ENCODE peak calls at places on chromosomes 12 and 14, in five cellular contexts. One of them, this sample, is unnamed.

GRCh38 chr14:63454863-63455622 is 88.1 kb downstream of the PPP2R5E start:
- DNase-seq in CD8-positive, alpha-beta memory T cell: no peak
- DNase-seq in foreskin fibroblast: peak; percentile 51
- DNase-seq in OCI-LY7: no peak
- DNase-seq in fibroblast of mammary gland: peak; percentile 68
- DNase-seq in this sample: peak; percentile 31

GRCh38 chr14:80584638-80585505 is 356.7 kb downstream of the CEP128 start:
- DNase-seq in CD8-positive, alpha-beta memory T cell: no peak
- DNase-seq in foreskin fibroblast: peak; percentile 1
- DNase-seq in OCI-LY7: no peak
- DNase-seq in fibroblast of mammary gland: peak; percentile 49
- DNase-seq in this sample: no peak

GRCh38 chr12:85688837-85689236 is 147.4 kb downstream of the RASSF9 start:
- DNase-seq in CD8-positive, alpha-beta memory T cell: no peak
- DNase-seq in foreskin fibroblast: no peak
- DNase-seq in OCI-LY7: no peak
- DNase-seq in fibroblast of mammary gland: no peak
- DNase-seq in this sample: no peak

GRCh38 chr14:50335389-50335788 is 23.3 kb downstream of the DMAC2L start:
- DNase-seq in CD8-positive, alpha-beta memory T cell: no peak
- DNase-seq in foreskin fibroblast: peak; percentile 75
- DNase-seq in OCI-LY7: no peak
- DNase-seq in fibroblast of mammary gland: peak; percentile 67
- DNase-seq in this sample: peak; percentile 75

GRCh38 chr12:753401-754237 is 1.2 kb downstream of the WNK1 start:
- DNase-seq in CD8-positive, alpha-beta memory T cell: peak; percentile 47
- DNase-seq in foreskin fibroblast: peak; percentile 46
- DNase-seq in OCI-LY7: peak; percentile 57
- DNase-seq in fibroblast of mammary gland: peak; percentile 11
- DNase-seq in this sample: peak; percentile 23

GRCh38 chr12:79143803-79144202 is 279.2 kb downstream of the SYT1 start:
- DNase-seq in CD8-positive, alpha-beta memory T cell: no peak
- DNase-seq in foreskin fibroblast: no peak
- DNase-seq in OCI-LY7: no peak
- DNase-seq in fibroblast of mammary gland: no peak
- DNase-seq in this sample: no peak

GRCh38 chr12:2373307-2373706 is 320.5 kb downstream of the CACNA1C start:
- DNase-seq in CD8-positive, alpha-beta memory T cell: no peak
- DNase-seq in foreskin fibroblast: no peak
- DNase-seq in OCI-LY7: no peak
- DNase-seq in fibroblast of mammary gland: no peak
- DNase-seq in this sample: no peak

GRCh38 chr14:56328021-56328420 is 209.8 kb downstream of the PELI2 start:
- DNase-seq in CD8-positive, alpha-beta memory T cell: no peak
- DNase-seq in foreskin fibroblast: no peak
- DNase-seq in OCI-LY7: no peak
- DNase-seq in fibroblast of mammary gland: no peak
- DNase-seq in this sample: no peak

GRCh38 chr12:77122661-77123060 is 57.3 kb upstream of the E2F7 start:
- DNase-seq in CD8-positive, alpha-beta memory T cell: no peak
- DNase-seq in foreskin fibroblast: peak; percentile 66
- DNase-seq in OCI-LY7: no peak
- DNase-seq in fibroblast of mammary gland: peak; percentile 29
- DNase-seq in this sample: no peak

GRCh38 chr14:57725399-57726077 is 140.4 kb downstream of the SLC35F4 start:
- DNase-seq in CD8-positive, alpha-beta memory T cell: no peak
- DNase-seq in foreskin fibroblast: peak; percentile 70
- DNase-seq in OCI-LY7: no peak
- DNase-seq in fibroblast of mammary gland: peak; percentile 84
- DNase-seq in this sample: peak; percentile 18

GRCh38 chr14:22824711-22825359 is 4.9 kb upstream of the MRPL52 start:
- DNase-seq in CD8-positive, alpha-beta memory T cell: no peak
- DNase-seq in foreskin fibroblast: peak; percentile 93
- DNase-seq in OCI-LY7: peak; percentile 76
- DNase-seq in fibroblast of mammary gland: peak; percentile 98
- DNase-seq in this sample: peak; percentile 90

GRCh38 chr14:69647216-69647615 is 35.8 kb downstream of the SUSD6 start:
- DNase-seq in CD8-positive, alpha-beta memory T cell: no peak
- DNase-seq in foreskin fibroblast: no peak
- DNase-seq in OCI-LY7: no peak
- DNase-seq in fibroblast of mammary gland: no peak
- DNase-seq in this sample: no peak

GRCh38 chr14:56120091-56120632 is 2.0 kb downstream of the PELI2 start:
- DNase-seq in CD8-positive, alpha-beta memory T cell: no peak
- DNase-seq in foreskin fibroblast: peak; percentile 47
- DNase-seq in OCI-LY7: no peak
- DNase-seq in fibroblast of mammary gland: peak; percentile 33
- DNase-seq in this sample: peak; percentile 6

GRCh38 chr12:128976120-128976519 is 122.8 kb downstream of the GLT1D1 start:
- DNase-seq in CD8-positive, alpha-beta memory T cell: no peak
- DNase-seq in foreskin fibroblast: no peak
- DNase-seq in OCI-LY7: peak; percentile 13
- DNase-seq in fibroblast of mammary gland: no peak
- DNase-seq in this sample: no peak

GRCh38 chr12:68334136-68334535 is 2.0 kb upstream of the MDM1 start:
- DNase-seq in CD8-positive, alpha-beta memory T cell: no peak
- DNase-seq in foreskin fibroblast: no peak
- DNase-seq in OCI-LY7: peak; percentile 8
- DNase-seq in fibroblast of mammary gland: no peak
- DNase-seq in this sample: no peak

GRCh38 chr12:92775416-92775815 is 72.6 kb downstream of the PLEKHG7 start:
- DNase-seq in CD8-positive, alpha-beta memory T cell: no peak
- DNase-seq in foreskin fibroblast: no peak
- DNase-seq in OCI-LY7: no peak
- DNase-seq in fibroblast of mammary gland: no peak
- DNase-seq in this sample: no peak

GRCh38 chr14:100536721-100537700 is 50.2 kb downstream of the BEGAIN start:
- DNase-seq in CD8-positive, alpha-beta memory T cell: no peak
- DNase-seq in foreskin fibroblast: no peak
- DNase-seq in OCI-LY7: no peak
- DNase-seq in fibroblast of mammary gland: no peak
- DNase-seq in this sample: no peak

GRCh38 chr12:124673881-124674617 is 106.6 kb upstream of the NCOR2 start:
- DNase-seq in CD8-positive, alpha-beta memory T cell: no peak
- DNase-seq in foreskin fibroblast: no peak
- DNase-seq in OCI-LY7: no peak
- DNase-seq in fibroblast of mammary gland: no peak
- DNase-seq in this sample: no peak

GRCh38 chr14:27409936-27410335 is 812.1 kb upstream of the NOVA1 start:
- DNase-seq in CD8-positive, alpha-beta memory T cell: no peak
- DNase-seq in foreskin fibroblast: no peak
- DNase-seq in OCI-LY7: no peak
- DNase-seq in fibroblast of mammary gland: no peak
- DNase-seq in this sample: no peak

GRCh38 chr12:132194556-132194955 is 50.3 kb downstream of the NOC4L start:
- DNase-seq in CD8-positive, alpha-beta memory T cell: no peak
- DNase-seq in foreskin fibroblast: no peak
- DNase-seq in OCI-LY7: no peak
- DNase-seq in fibroblast of mammary gland: no peak
- DNase-seq in this sample: no peak

GRCh38 chr12:30847259-30847658 is 79.3 kb upstream of the TSPAN11 start:
- DNase-seq in CD8-positive, alpha-beta memory T cell: peak; percentile 34
- DNase-seq in foreskin fibroblast: peak; percentile 80
- DNase-seq in OCI-LY7: peak; percentile 84
- DNase-seq in fibroblast of mammary gland: peak; percentile 81
- DNase-seq in this sample: peak; percentile 79

GRCh38 chr14:78508023-78508422 is 337.9 kb downstream of the NRXN3 start:
- DNase-seq in CD8-positive, alpha-beta memory T cell: no peak
- DNase-seq in foreskin fibroblast: no peak
- DNase-seq in OCI-LY7: no peak
- DNase-seq in fibroblast of mammary gland: no peak
- DNase-seq in this sample: no peak

GRCh38 chr14:65469903-65470302 is 57.4 kb downstream of the FUT8 start:
- DNase-seq in CD8-positive, alpha-beta memory T cell: no peak
- DNase-seq in foreskin fibroblast: no peak
- DNase-seq in OCI-LY7: no peak
- DNase-seq in fibroblast of mammary gland: no peak
- DNase-seq in this sample: no peak

GRCh38 chr14:83255727-83256090 is 1722.1 kb upstream of the SEL1L start:
- DNase-seq in CD8-positive, alpha-beta memory T cell: no peak
- DNase-seq in foreskin fibroblast: no peak
- DNase-seq in OCI-LY7: no peak
- DNase-seq in fibroblast of mammary gland: no peak
- DNase-seq in this sample: no peak

GRCh38 chr14:51643137-51643536 is 8.6 kb upstream of the FRMD6 start:
- DNase-seq in CD8-positive, alpha-beta memory T cell: no peak
- DNase-seq in foreskin fibroblast: peak; percentile 85
- DNase-seq in OCI-LY7: no peak
- DNase-seq in fibroblast of mammary gland: peak; percentile 89
- DNase-seq in this sample: no peak

DNA sequence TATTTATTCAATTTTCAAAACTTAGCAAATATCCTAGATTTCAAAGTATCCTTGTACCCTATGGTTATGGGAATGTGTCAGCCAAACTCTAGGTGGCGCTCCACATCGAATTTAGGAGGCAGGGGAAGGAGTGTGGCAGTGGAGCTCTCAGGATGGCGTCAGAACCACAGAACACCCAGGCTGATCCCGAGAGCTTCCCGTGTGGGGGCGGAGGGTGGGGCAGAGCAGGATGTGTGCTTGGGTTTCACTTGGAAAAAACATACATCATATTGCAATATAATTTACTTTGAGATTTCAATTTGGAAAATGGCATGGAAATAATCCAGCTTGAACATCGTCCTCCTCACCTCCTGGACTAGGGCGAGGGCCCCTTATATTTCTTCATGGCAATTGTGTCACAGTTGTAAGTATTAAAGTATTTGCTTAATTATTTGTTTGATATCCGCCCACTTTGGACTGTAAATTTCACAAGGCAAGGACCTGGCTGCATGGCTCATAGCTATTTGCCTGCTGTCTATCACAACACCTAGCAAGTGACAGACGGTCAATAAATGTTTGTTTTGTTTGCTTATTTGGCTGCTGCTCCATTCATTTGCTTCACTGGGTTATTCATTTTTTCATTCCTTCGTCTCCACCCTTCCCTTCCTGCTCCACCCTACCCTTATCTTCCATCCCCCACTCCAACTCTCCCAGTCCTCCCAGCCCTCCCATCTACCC is 221.5 kb upstream of the HMGA2 start:
- DNase-seq in CD8-positive, alpha-beta memory T cell: no peak
- DNase-seq in foreskin fibroblast: peak; percentile 99
- DNase-seq in OCI-LY7: peak; percentile 18
- DNase-seq in fibroblast of mammary gland: peak; percentile 97
- DNase-seq in this sample: peak; percentile 97
- H3K4me3 ChIP-seq in CD8-positive, alpha-beta memory T cell: no peak overlapping the region
- H3K4me3 ChIP-seq in foreskin fibroblast: peak overlapping the region; percentile 53
- H3K4me3 ChIP-seq in OCI-LY7: no peak overlapping the region
- H3K4me3 ChIP-seq in fibroblast of mammary gland: peak overlapping the region; percentile 63
- H3K4me3 ChIP-seq in this sample: peak overlapping the region; percentile 58

DNA sequence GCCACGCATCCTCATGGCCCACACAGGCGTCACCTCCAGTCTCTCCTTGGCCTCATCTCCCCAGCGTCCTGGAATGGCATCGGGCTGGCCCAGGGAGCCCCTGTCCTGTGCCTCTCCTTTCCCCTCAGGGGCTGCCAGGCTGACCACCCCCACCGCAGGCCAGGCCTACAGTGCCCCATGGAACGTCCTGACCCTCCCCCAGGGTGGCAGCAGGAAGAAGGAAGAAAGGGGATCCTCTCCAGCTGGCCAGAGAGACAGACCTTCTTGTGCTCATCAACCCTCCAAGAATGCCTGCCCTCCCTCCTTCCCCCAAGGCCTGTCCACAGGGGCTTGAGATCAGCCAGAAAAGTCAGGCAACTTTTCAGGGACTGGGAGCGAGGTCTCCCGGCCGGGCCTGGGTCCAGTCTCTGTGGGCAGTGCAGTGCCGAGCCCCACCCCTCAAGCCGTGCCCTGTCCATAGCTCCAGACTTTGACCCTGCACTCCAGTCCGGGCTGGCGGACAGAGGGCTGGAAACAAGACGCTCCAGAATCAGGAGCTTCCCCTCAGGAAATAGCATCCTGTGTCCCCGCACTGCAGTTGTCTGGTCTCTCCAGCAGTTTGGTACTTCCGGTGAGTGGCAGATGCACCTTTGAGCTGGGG is at the start of gene DAO:
- DNase-seq in CD8-positive, alpha-beta memory T cell: no peak
- DNase-seq in foreskin fibroblast: no peak
- DNase-seq in OCI-LY7: no peak
- DNase-seq in fibroblast of mammary gland: no peak
- DNase-seq in this sample: no peak
- H3K4me3 ChIP-seq in CD8-positive, alpha-beta memory T cell: no peak within 1 kb of the TSS
- H3K4me3 ChIP-seq in foreskin fibroblast: no peak within 1 kb of the TSS
- H3K4me3 ChIP-seq in OCI-LY7: no peak within 1 kb of the TSS
- H3K4me3 ChIP-seq in fibroblast of mammary gland: no peak within 1 kb of the TSS
- H3K4me3 ChIP-seq in this sample: no peak within 1 kb of the TSS

GRCh38 chr12:121239704-121240420 is 29.9 kb downstream of the P2RX4 start:
- DNase-seq in CD8-positive, alpha-beta memory T cell: no peak
- DNase-seq in foreskin fibroblast: no peak
- DNase-seq in OCI-LY7: no peak
- DNase-seq in fibroblast of mammary gland: no peak
- DNase-seq in this sample: peak; percentile 56

GRCh38 chr12:121238604-121239334 is 28.8 kb downstream of the P2RX4 start:
- DNase-seq in CD8-positive, alpha-beta memory T cell: no peak
- DNase-seq in foreskin fibroblast: no peak
- DNase-seq in OCI-LY7: no peak
- DNase-seq in fibroblast of mammary gland: no peak
- DNase-seq in this sample: no peak

GRCh38 chr12:121241203-121241970 is 31.5 kb downstream of the P2RX4 start:
- DNase-seq in CD8-positive, alpha-beta memory T cell: no peak
- DNase-seq in foreskin fibroblast: peak; percentile 41
- DNase-seq in OCI-LY7: no peak
- DNase-seq in fibroblast of mammary gland: no peak
- DNase-seq in this sample: peak; percentile 33

GRCh38 chr12:121239335-121239678 is 29.4 kb downstream of the P2RX4 start:
- DNase-seq in CD8-positive, alpha-beta memory T cell: no peak
- DNase-seq in foreskin fibroblast: no peak
- DNase-seq in OCI-LY7: no peak
- DNase-seq in fibroblast of mammary gland: no peak
- DNase-seq in this sample: no peak

DNA sequence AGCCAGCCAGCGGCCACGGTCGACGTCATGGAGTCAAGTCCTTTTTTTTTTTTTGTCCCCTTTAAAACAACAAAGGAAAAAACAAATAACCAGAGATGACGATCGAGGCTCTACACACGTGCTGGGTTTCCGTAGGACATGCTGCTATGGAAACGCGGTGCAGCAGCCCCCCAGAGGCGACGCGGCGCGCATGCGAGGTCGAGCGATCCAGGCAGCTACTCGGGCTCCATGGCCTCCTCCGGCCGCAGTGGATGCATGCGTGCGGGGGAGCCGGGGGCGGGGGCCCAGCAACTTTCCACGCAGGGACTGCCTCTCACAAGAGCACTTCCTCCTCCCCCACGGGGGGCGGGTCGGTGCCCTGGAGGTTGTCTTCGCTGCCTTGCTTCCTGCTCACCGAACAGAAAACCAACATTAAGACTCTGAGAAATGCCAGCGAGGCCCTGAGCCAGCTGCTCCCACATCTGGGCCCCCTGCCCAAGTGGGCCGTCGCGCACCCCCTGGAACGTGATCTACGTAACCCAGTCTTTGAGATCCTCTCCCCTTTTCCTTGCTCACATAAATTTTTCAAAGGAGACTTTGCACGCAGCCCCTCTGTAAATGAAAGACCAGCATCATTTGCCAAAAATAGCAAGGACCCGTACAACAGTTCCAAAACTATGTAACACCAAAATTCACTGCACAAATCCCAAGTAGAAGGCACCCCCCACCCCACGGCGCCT is 30.7 kb downstream of the P2RX4 start:
- DNase-seq in CD8-positive, alpha-beta memory T cell: peak; percentile 95
- DNase-seq in foreskin fibroblast: peak; percentile 61
- DNase-seq in OCI-LY7: no peak
- DNase-seq in fibroblast of mammary gland: peak; percentile 32
- DNase-seq in this sample: peak; percentile 75
- H3K4me3 ChIP-seq in CD8-positive, alpha-beta memory T cell: peak overlapping the region; percentile 56
- H3K4me3 ChIP-seq in foreskin fibroblast: no peak overlapping the region
- H3K4me3 ChIP-seq in OCI-LY7: no peak overlapping the region
- H3K4me3 ChIP-seq in fibroblast of mammary gland: no peak overlapping the region
- H3K4me3 ChIP-seq in this sample: peak overlapping the region; percentile 9

GRCh38 chr12:131054345-131055092 is 100.8 kb downstream of the ADGRD1 start:
- DNase-seq in CD8-positive, alpha-beta memory T cell: no peak
- DNase-seq in foreskin fibroblast: no peak
- DNase-seq in OCI-LY7: no peak
- DNase-seq in fibroblast of mammary gland: no peak
- DNase-seq in this sample: no peak
- H3K4me3 ChIP-seq in CD8-positive, alpha-beta memory T cell: no peak overlapping the region
- H3K4me3 ChIP-seq in foreskin fibroblast: no peak overlapping the region
- H3K4me3 ChIP-seq in OCI-LY7: no peak overlapping the region
- H3K4me3 ChIP-seq in fibroblast of mammary gland: no peak overlapping the region
- H3K4me3 ChIP-seq in this sample: no peak overlapping the region